ENCODE peak calls at places on chromosomes 13 and 19, in ten cellular contexts. Y, R, Z, S, C, B, K, M, L and X are unnamed samples.

GRCh38 chr13:67096418-67096817 is 133.7 kb downstream of the PCDH9 start:
- DNase-seq in M (no peak), S (no peak), L (no peak), C (no peak), K (no peak), R (no peak), Y (no peak), Z (no peak), B (no peak), X (no peak)

GRCh38 chr13:112510987-112511715 is 76.8 kb downstream of the TUBGCP3 start:
- DNase-seq in C (no peak), B (no peak), R (no peak), Z (no peak), S (no peak), K (no peak), M (no peak), Y (no peak), L (no peak), X (no peak)

GRCh38 chr13:110525328-110526319 is 35.9 kb downstream of the RAB20 start:
- DNase-seq in L (no peak), K (no peak), Z (no peak), S (no peak), R (no peak), B (peak), C (no peak), Y (no peak), M (no peak), X (peak)

GRCh38 chr13:26423634-26424033 is 133.8 kb upstream of the WASF3 start:
- DNase-seq in L (no peak), K (no peak), B (no peak), S (peak), M (peak), R (peak), Y (peak), Z (no peak), C (no peak), X (no peak)

GRCh38 chr19:38805180-38805579 is 7.6 kb downstream of the LGALS4 start:
- DNase-seq in B (no peak), Y (no peak), M (no peak), L (no peak), R (no peak), S (no peak), K (no peak), Z (peak), C (no peak), X (no peak)

GRCh38 chr13:50126378-50127016 is 111.3 kb downstream of the KCNRG start:
- DNase-seq in S (no peak), C (no peak), Z (peak), B (no peak), L (no peak), K (no peak), R (peak), M (no peak), Y (peak), X (peak)

GRCh38 chr13:90702050-90702449 is 645.4 kb upstream of the MIR17HG start:
- DNase-seq in Y (no peak), K (no peak), C (no peak), M (no peak), B (no peak), L (no peak), S (no peak), R (no peak), Z (no peak), X (no peak)

GRCh38 chr19:16588089-16588823 is 16.0 kb upstream of the SLC35E1 start:
- DNase-seq in Y (no peak), R (peak), L (peak), B (peak), S (no peak), M (no peak), K (no peak), C (no peak), Z (no peak), X (peak)

GRCh38 chr19:6126335-6126974 is 9.0 kb upstream of the ACSBG2 start:
- DNase-seq in R (peak), Y (peak), L (no peak), Z (peak), C (no peak), M (no peak), K (no peak), B (no peak), S (no peak), X (peak)

GRCh38 chr13:113559901-113560644 is 24.5 kb upstream of the TFDP1 start:
- DNase-seq in S (no peak), R (no peak), C (no peak), Z (no peak), M (no peak), B (peak), K (no peak), Y (no peak), L (no peak), X (no peak)

GRCh38 chr13:103878891-103879605 is 812.8 kb upstream of the SLC10A2 start:
- DNase-seq in Y (no peak), R (no peak), Z (no peak), M (no peak), L (no peak), C (no peak), B (no peak), K (no peak), S (no peak), X (no peak)

GRCh38 chr13:94706101-94706853 is 6.1 kb downstream of the SOX21 start:
- DNase-seq in B (no peak), K (no peak), C (no peak), Y (no peak), M (no peak), R (no peak), L (no peak), S (no peak), Z (no peak), X (no peak)

GRCh38 chr19:56837892-56838679 is 2.4 kb downstream of the PEG3 start:
- DNase-seq in B (peak), L (peak), M (peak), Y (no peak), Z (no peak), R (no peak), S (peak), K (no peak), C (no peak), X (no peak)

GRCh38 chr19:10044390-10044789 is 31.1 kb downstream of the RDH8 start:
- DNase-seq in R (no peak), B (no peak), Z (peak), S (no peak), L (no peak), M (no peak), C (no peak), Y (no peak), K (no peak), X (peak)

GRCh38 chr13:20118268-20119140 is 42.3 kb downstream of the GJA3 start:
- DNase-seq in Z (peak), L (no peak), K (no peak), C (no peak), M (no peak), Y (peak), S (peak), R (no peak), B (peak), X (peak)

GRCh38 chr19:49442354-49442753 is 1.0 kb upstream of the SLC17A7 start:
- DNase-seq in M (peak), Y (no peak), K (no peak), C (no peak), L (peak), Z (peak), S (peak), R (no peak), B (peak), X (no peak)

GRCh38 chr13:59728896-59729545 is 434.7 kb downstream of the DIAPH3 start:
- DNase-seq in M (no peak), C (no peak), R (no peak), S (no peak), Y (no peak), L (no peak), B (no peak), Z (no peak), K (no peak), X (no peak)

GRCh38 chr13:68927387-68928026 is 1180.1 kb upstream of the ATXN8OS start:
- DNase-seq in Y (no peak), Z (no peak), B (peak), S (no peak), K (no peak), R (no peak), C (no peak), M (no peak), L (no peak), X (peak)

GRCh38 chr19:13033819-13034611 is 38.7 kb downstream of the NFIX start:
- DNase-seq in R (peak), B (peak), C (no peak), K (no peak), M (peak), Z (peak), Y (peak), L (no peak), S (peak), X (peak)

GRCh38 chr13:102902789-102903347 is 57.0 kb downstream of the ERCC5 start:
- DNase-seq in Y (no peak), K (no peak), L (no peak), B (no peak), Z (no peak), C (no peak), M (no peak), R (no peak), S (peak), X (no peak)

GRCh38 chr13:110155072-110155471 is 151.9 kb downstream of the COL4A1 start:
- DNase-seq in B (no peak), C (no peak), M (no peak), S (no peak), R (no peak), Z (no peak), K (no peak), L (no peak), Y (no peak), X (no peak)

GRCh38 chr13:63838366-63839110 is 2422.9 kb upstream of the PCDH20 start:
- DNase-seq in K (no peak), Z (no peak), R (no peak), C (no peak), B (no peak), L (no peak), M (no peak), S (no peak), Y (no peak), X (no peak)

GRCh38 chr19:43639507-43640423 is at the start of gene CADM4:
- DNase-seq in S (peak), R (no peak), M (no peak), Y (no peak), K (no peak), B (no peak), Z (no peak), L (no peak), C (no peak), X (no peak)

GRCh38 chr13:95160112-95160906 is 140.9 kb downstream of the ABCC4 start:
- DNase-seq in Z (no peak), L (no peak), Y (no peak), S (no peak), C (no peak), R (peak), K (no peak), M (no peak), B (no peak), X (no peak)

GRCh38 chr19:5210556-5210955 is 130.1 kb downstream of the PTPRS start:
- DNase-seq in C (no peak), B (no peak), M (no peak), R (no peak), Z (no peak), K (no peak), Y (no peak), L (no peak), S (no peak), X (no peak)

GRCh38 chr13:30974350-30974749 is 41.9 kb downstream of the TEX26 start:
- DNase-seq in C (no peak), B (no peak), R (no peak), Y (no peak), K (no peak), M (no peak), S (no peak), L (no peak), Z (no peak), X (no peak)

GRCh38 chr19:1266116-1266817 is 2.9 kb upstream of the CIRBP start:
- DNase-seq in B (peak), M (peak), S (peak), Y (peak), Z (peak), K (no peak), C (peak), L (peak), R (peak), X (peak)

GRCh38 chr19:54792814-54793213 is 10.6 kb upstream of the KIR2DL4 start:
- DNase-seq in B (no peak), Y (no peak), K (no peak), S (no peak), L (no peak), M (no peak), R (no peak), C (no peak), Z (no peak), X (peak)

GRCh38 chr19:11195169-11195568 is 2.2 kb downstream of the KANK2 start:
- DNase-seq in B (no peak), Y (no peak), C (no peak), K (no peak), L (no peak), R (peak), Z (no peak), M (no peak), S (peak), X (peak)

GRCh38 chr13:32314271-32314967 is 744 bp downstream of the ZAR1L start:
- DNase-seq in Z (no peak), B (peak), C (no peak), K (no peak), R (no peak), L (peak), Y (no peak), S (peak), M (peak), X (no peak)

GRCh38 chr13:39144391-39144790 is 106.1 kb downstream of the NHLRC3 start:
- DNase-seq in B (no peak), Y (no peak), K (no peak), C (no peak), M (no peak), Z (no peak), S (no peak), R (no peak), L (no peak), X (no peak)

GRCh38 chr13:91108315-91108714 is 239.2 kb upstream of the MIR17HG start:
- DNase-seq in Y (no peak), C (no peak), L (no peak), R (no peak), S (no peak), B (no peak), Z (no peak), M (no peak), K (no peak), X (no peak)

GRCh38 chr19:11856568-11857264 is 8.2 kb downstream of the ZNF439 start:
- DNase-seq in Z (no peak), C (no peak), M (no peak), S (no peak), K (no peak), R (no peak), L (no peak), Y (no peak), B (no peak), X (no peak)

GRCh38 chr13:46008631-46009030 is 43.9 kb downstream of the ZC3H13 start:
- DNase-seq in L (no peak), B (no peak), Y (no peak), R (no peak), Z (no peak), M (no peak), K (no peak), C (no peak), S (no peak), X (no peak)

GRCh38 chr13:46006688-46007452 is 45.7 kb downstream of the ZC3H13 start:
- DNase-seq in Z (no peak), B (no peak), S (no peak), R (peak), C (no peak), M (no peak), K (no peak), L (no peak), Y (no peak), X (no peak)

GRCh38 chr13:46012404-46012803 is 40.1 kb downstream of the ZC3H13 start:
- DNase-seq in Y (no peak), S (no peak), L (no peak), K (no peak), M (no peak), R (no peak), B (no peak), C (no peak), Z (no peak), X (no peak)

GRCh38 chr13:46015374-46015773 is 37.2 kb downstream of the ZC3H13 start:
- DNase-seq in S (no peak), K (no peak), M (no peak), Z (no peak), B (no peak), C (no peak), Y (peak), R (no peak), L (no peak), X (no peak)

DNA sequence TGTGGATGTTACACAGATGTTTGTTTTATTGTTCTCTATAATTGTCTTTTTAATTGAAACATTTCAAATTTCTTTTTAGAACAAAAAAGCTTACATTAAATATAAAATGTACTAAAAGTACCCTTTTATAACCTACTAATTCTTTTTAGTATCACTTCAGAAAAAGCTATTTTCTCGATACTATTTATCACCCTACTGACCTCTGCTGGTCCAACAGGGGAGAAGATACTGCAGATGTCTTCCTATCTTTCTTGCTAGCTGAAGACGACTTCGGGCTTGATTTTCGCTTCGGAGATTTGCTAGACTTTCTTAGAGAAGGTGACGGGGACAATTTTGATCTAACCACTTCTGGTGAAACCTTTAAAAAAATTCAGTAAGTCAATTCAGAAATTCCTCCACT is 42.4 kb downstream of the ZC3H13 start:
- DNase-seq in M (no peak), S (no peak), R (no peak), C (no peak), Y (peak), L (no peak), Z (no peak), B (peak), K (no peak), X (no peak)
- TF ChIP-seq CTCF in M (no peak), S (peak), R (peak), C (no peak), Y (peak), L (no peak), Z (peak), B (peak), K (peak), X (peak)

DNA sequence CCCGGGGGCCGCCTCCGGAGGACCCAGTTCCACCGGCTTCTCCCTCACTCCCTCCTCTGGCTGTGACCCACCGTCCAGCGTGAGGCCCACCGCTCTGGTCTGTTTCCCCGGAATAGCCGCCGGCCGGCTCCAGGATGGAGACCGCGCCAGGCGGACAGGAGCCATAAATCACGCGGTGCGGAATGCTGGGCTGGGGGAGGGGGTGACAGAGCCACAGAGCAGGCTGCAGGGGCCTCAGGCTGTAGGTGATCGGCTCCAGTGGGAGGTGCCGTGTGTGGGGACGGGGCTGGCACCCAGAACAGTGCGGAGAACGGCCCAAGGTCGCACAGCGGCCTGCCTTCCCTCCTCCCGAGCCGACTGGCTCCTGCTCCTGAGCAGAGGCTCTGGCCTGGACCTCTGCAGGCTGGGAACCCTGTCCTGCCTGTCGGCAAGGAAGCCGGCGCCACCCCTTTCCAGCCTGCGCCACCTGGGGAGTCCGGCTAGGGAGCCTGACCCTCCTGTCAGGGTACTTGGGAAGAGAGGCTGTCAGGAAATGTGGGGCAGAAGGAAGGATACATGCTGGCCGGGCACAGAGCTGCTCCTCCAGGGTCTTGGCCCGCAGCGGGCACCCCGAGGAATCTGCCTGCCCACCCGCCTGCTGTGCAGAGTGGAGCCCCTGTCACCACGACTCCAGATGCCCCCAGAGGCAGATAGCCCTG is 8.3 kb downstream of the PIAS4 start:
- DNase-seq in C (no peak), K (no peak), Z (no peak), L (no peak), S (peak), M (no peak), Y (no peak), R (no peak), B (peak), X (no peak)
- H3K4me3 ChIP-seq in C (no peak), K (no peak), Z (no peak), L (no peak), S (peak), M (peak), Y (no peak), R (no peak), B (no peak), X (no peak)

GRCh38 chr19:2478324-2478755 is 2.4 kb downstream of the GADD45B start:
- DNase-seq in Z (no peak), R (peak), K (no peak), L (peak), C (no peak), Y (peak), M (peak), B (peak), S (peak), X (peak)

GRCh38 chr19:2477732-2478191 is 1.8 kb downstream of the GADD45B start:
- DNase-seq in L (no peak), Y (peak), Z (no peak), M (peak), R (peak), K (no peak), S (no peak), B (peak), C (no peak), X (peak)

GRCh38 chr19:2478756-2479555 is 3.0 kb downstream of the GADD45B start:
- DNase-seq in C (no peak), M (peak), K (no peak), Y (peak), L (peak), S (peak), Z (no peak), R (peak), B (peak), X (peak)

GRCh38 chr19:2481466-2481865 is 5.5 kb downstream of the GADD45B start:
- DNase-seq in S (no peak), M (no peak), Z (no peak), L (no peak), B (no peak), R (no peak), K (no peak), C (no peak), Y (no peak), X (no peak)

DNA sequence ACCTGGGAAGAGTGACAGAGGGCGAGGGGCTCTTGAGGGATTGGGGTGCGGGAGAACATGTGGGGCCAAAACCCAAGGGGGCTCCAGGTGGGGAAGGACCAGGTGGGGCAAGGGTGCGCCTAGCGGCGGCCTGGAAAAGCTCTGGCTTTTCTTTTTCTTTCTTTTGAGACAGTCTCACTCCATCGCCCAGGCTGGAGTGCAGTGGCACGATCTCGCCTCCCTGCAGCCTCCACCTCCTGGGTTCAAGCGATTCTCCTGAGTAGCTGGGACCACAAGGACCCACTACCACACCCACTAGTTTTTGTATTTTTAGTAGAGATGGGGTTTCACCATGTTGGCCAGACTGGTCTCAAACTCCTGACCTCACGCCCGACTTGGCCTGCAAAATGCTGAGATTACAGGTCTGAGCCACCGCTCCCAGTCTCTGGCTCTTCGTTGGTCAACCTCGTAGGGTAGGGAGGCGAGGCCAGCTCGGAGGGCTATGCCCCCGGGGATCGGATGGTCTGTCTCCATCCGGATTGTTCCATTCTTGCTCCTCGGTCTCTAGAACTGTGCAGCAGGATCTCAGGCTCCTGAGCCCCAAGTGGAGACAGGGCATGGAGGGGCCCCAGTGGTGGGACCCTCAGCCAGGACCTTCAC is 3.7 kb downstream of the GADD45B start:
- DNase-seq in R (no peak), K (no peak), S (no peak), M (no peak), C (no peak), Z (no peak), L (no peak), B (no peak), Y (no peak), X (no peak)
- TF ChIP-seq CTCF in R (no peak), K (peak), S (no peak), M (no peak), C (peak), Z (no peak), L (no peak), B (no peak), Y (no peak), X (peak)

GRCh38 chr13:35789335-35790166 is 313.1 kb upstream of the MAB21L1 start:
- DNase-seq in K (no peak), L (no peak), R (peak), M (no peak), Z (peak), S (no peak), C (no peak), Y (peak), B (no peak), X (peak)
- H3K4me3 ChIP-seq in K (no peak), L (no peak), R (no peak), M (no peak), Z (no peak), S (no peak), C (no peak), Y (no peak), B (no peak), X (no peak)